ENCODE peak calls at places on chromosomes 4 and X, in five cellular contexts. U, C, Q, N and Y are unnamed samples.
A peak's percentile ranks its signal among the peaks of the same experiment; 100 is the strongest.

GRCh38 chr4:101953949-101954348 is 163.4 kb downstream of the BANK1 start:
- DNase-seq in U (no peak), C (peak; percentile 15), Q (peak; percentile 45), N (no peak), Y (no peak)

GRCh38 chr4:157888281-157888680 is 284.5 kb downstream of the GASK1B start:
- DNase-seq in U (no peak), C (no peak), Q (no peak), N (no peak), Y (no peak)

GRCh38 chr4:168621806-168622589 is 125.1 kb downstream of the PALLD start:
- DNase-seq in U (peak; percentile 85), C (no peak), Q (peak; percentile 90), N (no peak), Y (peak; percentile 73)

GRCh38 chr4:3825530-3825929 is 59.3 kb downstream of the ADRA2C start:
- DNase-seq in U (no peak), C (no peak), Q (no peak), N (no peak), Y (no peak)

GRCh38 chr4:163701915-163702314 is 207.4 kb downstream of the TMA16 start:
- DNase-seq in U (no peak), C (peak; percentile 84), Q (peak; percentile 98), N (no peak), Y (no peak)

GRCh38 chr4:15809058-15809457 is 30.9 kb downstream of the CD38 start:
- DNase-seq in U (no peak), C (no peak), Q (no peak), N (no peak), Y (no peak)

GRCh38 chr4:139670765-139671164 is 5.1 kb downstream of the MGST2 start:
- DNase-seq in U (no peak), C (no peak), Q (no peak), N (no peak), Y (no peak)

GRCh38 chr4:126568652-126569580 is 1063.8 kb upstream of the INTU start:
- DNase-seq in U (no peak), C (no peak), Q (no peak), N (no peak), Y (no peak)

GRCh38 chrX:32448320-32448719 is 763.0 kb downstream of the DMD start:
- DNase-seq in U (no peak), C (no peak), Q (no peak), N (no peak), Y (no peak)

GRCh38 chrX:124388562-124388961 is 42.2 kb downstream of the SH2D1A start:
- DNase-seq in U (peak; percentile 14), C (peak; percentile 4), Q (peak; percentile 49), N (no peak), Y (no peak)

GRCh38 chr4:83771113-83771705 is 235.3 kb downstream of the GPAT3 start:
- DNase-seq in U (peak; percentile 29), C (peak; percentile 20), Q (peak; percentile 60), N (no peak), Y (peak; percentile 24)

GRCh38 chr4:1400191-1400805 is 5.9 kb downstream of the NKX1-1 start:
- DNase-seq in U (no peak), C (no peak), Q (no peak), N (peak; percentile 10), Y (no peak)

GRCh38 chrX:20217906-20218305 is 48.8 kb downstream of the RPS6KA3 start:
- DNase-seq in U (no peak), C (no peak), Q (no peak), N (no peak), Y (no peak)

GRCh38 chrX:8672176-8672575 is 59.8 kb downstream of the ANOS1 start:
- DNase-seq in U (no peak), C (no peak), Q (no peak), N (no peak), Y (no peak)

GRCh38 chrX:151704023-151704663 is 8.9 kb downstream of the PRRG3 start:
- DNase-seq in U (no peak), C (no peak), Q (no peak), N (no peak), Y (no peak)

GRCh38 chr4:81136161-81136910 is 78.7 kb downstream of the PRKG2 start:
- DNase-seq in U (peak; percentile 93), C (peak; percentile 89), Q (peak; percentile 95), N (no peak), Y (peak; percentile 50)

GRCh38 chr4:8351931-8352367 is 82.4 kb downstream of the HTRA3 start:
- DNase-seq in U (no peak), C (no peak), Q (peak; percentile 39), N (peak; percentile 17), Y (peak; percentile 12)

GRCh38 chrX:31376408-31376807 is 304.6 kb upstream of the FTHL17 start:
- DNase-seq in U (no peak), C (no peak), Q (no peak), N (no peak), Y (no peak)

GRCh38 chr4:25002679-25003078 is 28.1 kb downstream of the LGI2 start:
- DNase-seq in U (no peak), C (no peak), Q (no peak), N (no peak), Y (no peak)

GRCh38 chrX:17412692-17413091 is 37.7 kb downstream of the NHS start:
- DNase-seq in U (peak; percentile 54), C (no peak), Q (peak; percentile 87), N (no peak), Y (no peak)

GRCh38 chr4:29558789-29559188 is 1161.4 kb upstream of the PCDH7 start:
- DNase-seq in U (peak; percentile 28), C (peak; percentile 32), Q (no peak), N (no peak), Y (no peak)

GRCh38 chr4:155094421-155094820 is 114.0 kb upstream of the NPY2R start:
- DNase-seq in U (peak; percentile 3), C (peak; percentile 38), Q (no peak), N (no peak), Y (no peak)

GRCh38 chr4:167622481-167623240 is 388.4 kb upstream of the SPOCK3 start:
- DNase-seq in U (no peak), C (peak; percentile 7), Q (peak; percentile 19), N (peak; percentile 72), Y (peak; percentile 2)

GRCh38 chrX:102899940-102900916 is 36.8 kb upstream of the RAB40AL start:
- DNase-seq in U (peak; percentile 45), C (peak; percentile 28), Q (peak; percentile 74), N (peak; percentile 39), Y (peak; percentile 33)

GRCh38 chrX:67555578-67556203 is 11.9 kb downstream of the AR start:
- DNase-seq in U (no peak), C (no peak), Q (peak; percentile 21), N (no peak), Y (no peak)

GRCh38 chr4:183919173-183919572 is 14.1 kb downstream of the STOX2 start:
- DNase-seq in U (no peak), C (no peak), Q (no peak), N (no peak), Y (no peak)

GRCh38 chr4:8106451-8107025 is 52.1 kb downstream of the ABLIM2 start:
- DNase-seq in U (no peak), C (no peak), Q (no peak), N (no peak), Y (no peak)

GRCh38 chrX:16606142-16606720 is 43.7 kb upstream of the S100G start:
- DNase-seq in U (no peak), C (no peak), Q (no peak), N (no peak), Y (no peak)

GRCh38 chrX:25925956-25926355 is 212.2 kb upstream of the MAGEB18 start:
- DNase-seq in U (no peak), C (no peak), Q (no peak), N (no peak), Y (no peak)

GRCh38 chrX:34521563-34521962 is 135.5 kb downstream of the TMEM47 start:
- DNase-seq in U (no peak), C (no peak), Q (peak; percentile 2), N (no peak), Y (no peak)

GRCh38 chr4:78811034-78811433 is 34.9 kb downstream of the BMP2K start:
- DNase-seq in U (no peak), C (no peak), Q (peak; percentile 29), N (no peak), Y (no peak)

GRCh38 chr4:106365613-106366012 is 3.0 kb downstream of the GIMD1 start:
- DNase-seq in U (peak; percentile 82), C (peak; percentile 60), Q (peak; percentile 95), N (no peak), Y (peak; percentile 78)

DNA sequence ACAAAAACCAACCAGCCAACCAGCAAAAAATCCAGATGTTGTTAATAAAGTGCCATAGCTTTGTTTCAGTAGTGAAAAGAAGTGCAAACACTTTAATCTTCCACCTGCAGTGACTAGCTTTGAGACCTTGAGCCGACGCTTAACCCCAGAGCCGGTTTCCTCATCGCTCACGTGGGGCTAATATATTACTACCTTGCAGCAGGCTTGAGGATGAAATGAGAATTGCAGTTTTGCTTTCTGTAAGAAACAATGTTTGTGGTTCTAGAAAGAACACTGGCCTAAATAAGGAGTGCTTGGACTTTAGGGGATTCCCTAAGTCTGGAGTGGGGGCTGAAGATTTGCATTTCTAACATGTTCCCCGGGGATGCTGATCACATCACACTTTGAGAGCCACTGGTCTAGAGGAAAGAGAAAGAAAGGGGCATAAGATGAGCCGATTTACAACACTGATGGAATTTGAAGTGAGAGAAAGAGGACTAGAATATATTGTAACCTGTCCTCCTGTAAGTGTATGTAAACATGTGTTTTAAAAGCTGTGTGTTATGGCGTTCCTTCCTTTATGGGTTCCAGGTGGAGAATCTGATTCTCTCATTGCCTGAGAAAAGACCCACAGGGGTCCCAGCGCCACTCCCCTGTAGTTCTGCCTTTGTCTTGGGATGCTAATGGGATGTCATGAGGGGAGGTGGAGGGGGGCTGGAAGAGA is 1.4 kb downstream of the FGF2 start:
- DNase-seq in U (no peak), C (peak; percentile 52), Q (peak; percentile 77), N (no peak), Y (no peak)
- H3K4me3 ChIP-seq in U (peak overlapping the region; percentile 93), C (peak overlapping the region; percentile 93), Q (peak overlapping the region; percentile 99), N (peak overlapping the region; percentile 75), Y (peak overlapping the region; percentile 85)

GRCh38 chr4:123994917-123995316 is 598.3 kb downstream of the SPRY1 start:
- DNase-seq in U (no peak), C (no peak), Q (no peak), N (no peak), Y (no peak)
- TF ChIP-seq CTCF in U (no peak), C (peak; percentile 33), Q (no peak), N (no peak), Y (no peak)

GRCh38 chrX:2607113-2607512 is 84.0 kb upstream of the CD99 start:
- DNase-seq in U (no peak), C (no peak), Q (no peak), N (no peak), Y (no peak)

GRCh38 chrX:2610246-2611170 is 80.6 kb upstream of the CD99 start:
- DNase-seq in U (no peak), C (no peak), Q (peak; percentile 20), N (no peak), Y (no peak)

GRCh38 chrX:2609431-2610238 is 81.5 kb upstream of the CD99 start:
- DNase-seq in U (no peak), C (no peak), Q (peak; percentile 17), N (no peak), Y (no peak)

GRCh38 chrX:2608638-2609430 is 82.3 kb upstream of the CD99 start:
- DNase-seq in U (peak; percentile 29), C (peak; percentile 17), Q (peak; percentile 72), N (no peak), Y (no peak)
- H3K4me3 ChIP-seq in U (peak overlapping the region; percentile 96), C (peak overlapping the region; percentile 75), Q (peak overlapping the region; percentile 88), N (peak overlapping the region; percentile 41), Y (peak overlapping the region; percentile 82)

GRCh38 chr4:54228064-54228527 is 997 bp upstream of the PDGFRA start:
- DNase-seq in U (peak; percentile 41), C (no peak), Q (peak; percentile 82), N (no peak), Y (no peak)
- TF ChIP-seq CTCF in U (peak; percentile 94), C (peak; percentile 94), Q (peak; percentile 95), N (peak; percentile 63), Y (peak; percentile 97)